ENCODE peak calls at places on chromosomes 6 and 20, in four cellular contexts. Z, O, K and P are unnamed samples.

GRCh38 chr6:106751501-106752252 is 122.3 kb downstream of the QRSL1 start:
- DNase-seq in Z (no peak), O (no peak), K (no peak), P (peak; percentile 43)

GRCh38 chr6:110341671-110342304 is 16.4 kb downstream of the METTL24 start:
- DNase-seq in Z (peak; percentile 19), O (no peak), K (peak; percentile 55), P (peak; percentile 28)

GRCh38 chr6:73505142-73505541 is 15.7 kb downstream of the EEF1A1 start:
- DNase-seq in Z (no peak), O (no peak), K (no peak), P (no peak)

GRCh38 chr6:19492631-19493030 is 344.5 kb upstream of the ID4 start:
- DNase-seq in Z (no peak), O (no peak), K (no peak), P (no peak)

GRCh38 chr6:108117427-108118358 is 43.2 kb upstream of the OSTM1 start:
- DNase-seq in Z (no peak), O (no peak), K (no peak), P (peak; percentile 18)

GRCh38 chr6:33971580-33971979 is 167.8 kb upstream of the MLN start:
- DNase-seq in Z (no peak), O (no peak), K (no peak), P (no peak)

GRCh38 chr6:2798586-2799134 is 33.5 kb downstream of the WRNIP1 start:
- DNase-seq in Z (no peak), O (no peak), K (no peak), P (no peak)

GRCh38 chr20:53032021-53033001 is 60.2 kb downstream of the TSHZ2 start:
- DNase-seq in Z (no peak), O (no peak), K (no peak), P (no peak)

GRCh38 chr20:4606046-4606445 is 115.7 kb upstream of the PRND start:
- DNase-seq in Z (no peak), O (no peak), K (no peak), P (no peak)

GRCh38 chr6:163745566-163746400 is 331.3 kb downstream of the QKI start:
- DNase-seq in Z (peak; percentile 42), O (no peak), K (peak; percentile 56), P (peak; percentile 17)

GRCh38 chr20:63177134-63177784 is 38.7 kb downstream of the YTHDF1 start:
- DNase-seq in Z (no peak), O (no peak), K (no peak), P (no peak)

GRCh38 chr20:43940518-43941225 is 26.0 kb downstream of the TOX2 start:
- DNase-seq in Z (no peak), O (no peak), K (no peak), P (no peak)

GRCh38 chr6:168007592-168008338 is 10.3 kb downstream of the KIF25 start:
- DNase-seq in Z (no peak), O (no peak), K (peak; percentile 28), P (peak; percentile 86)

DNA sequence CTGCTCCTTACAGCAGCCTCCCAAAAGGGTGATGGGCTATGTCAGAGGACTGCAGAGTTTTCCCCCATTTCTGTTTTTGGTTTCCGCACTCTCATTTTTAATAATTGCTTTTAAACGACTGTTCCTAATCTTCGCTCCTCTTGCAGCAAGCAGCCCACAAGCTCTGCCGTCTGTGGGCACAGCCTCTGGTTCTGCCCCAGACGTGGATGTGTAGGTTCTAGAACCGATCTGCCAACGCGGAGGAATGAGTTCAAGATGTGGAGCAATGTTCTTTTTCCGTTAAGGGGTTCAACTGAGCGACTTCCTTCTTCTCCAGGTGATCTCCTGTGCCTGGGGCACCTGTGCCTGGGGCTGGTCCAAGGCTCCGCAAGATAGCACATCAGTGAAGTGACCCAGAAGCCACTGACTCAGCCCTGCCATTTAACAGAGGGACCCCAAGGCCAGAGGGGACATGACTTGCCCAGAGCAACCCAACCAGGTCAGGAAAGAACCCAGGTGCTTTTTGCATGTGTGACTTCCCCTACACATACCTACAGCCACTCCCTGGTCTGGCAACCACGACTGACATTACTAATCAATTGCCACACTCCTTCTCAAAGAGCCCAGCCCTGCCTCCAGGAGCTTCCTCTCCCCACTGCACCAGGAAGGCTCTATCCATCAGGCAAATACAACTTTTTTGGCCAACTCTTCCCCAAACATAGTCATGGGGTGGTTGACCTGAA is 22.7 kb downstream of the PMEPA1 start:
- DNase-seq in Z (no peak), O (no peak), K (no peak), P (no peak)
- TF ChIP-seq KDM1A in Z (no peak), O (no peak), K (no peak), P (no peak)

GRCh38 chr6:81371929-81372328 is 380.6 kb downstream of the TENT5A start:
- DNase-seq in Z (no peak), O (no peak), K (no peak), P (no peak)

GRCh38 chr6:81362246-81362645 is 390.2 kb downstream of the TENT5A start:
- DNase-seq in Z (no peak), O (no peak), K (no peak), P (no peak)

GRCh38 chr6:81366970-81367369 is 385.5 kb downstream of the TENT5A start:
- DNase-seq in Z (no peak), O (no peak), K (no peak), P (no peak)
- TF ChIP-seq SMC3 in Z (no peak), O (no peak), K (no peak), P (no peak)

GRCh38 chr6:122770835-122771601 is 8.5 kb upstream of the FABP7 start:
- DNase-seq in Z (no peak), O (no peak), K (peak; percentile 25), P (no peak)

GRCh38 chr6:122766256-122766655 is 13.3 kb upstream of the FABP7 start:
- DNase-seq in Z (no peak), O (no peak), K (no peak), P (no peak)
- TF ChIP-seq BHLHE40 in Z (no peak), O (no peak), K (no peak), P (no peak)

GRCh38 chr6:38169221-38169674 is 349.7 kb downstream of the ZFAND3 start:
- DNase-seq in Z (no peak), O (no peak), K (no peak), P (no peak)
- TF ChIP-seq KDM1A in Z (no peak), O (no peak), K (no peak), P (no peak)

GRCh38 chr6:149122850-149123821 is 194.4 kb upstream of the TAB2 start:
- DNase-seq in Z (no peak), O (no peak), K (no peak), P (no peak)

GRCh38 chr6:149114167-149114566 is 203.3 kb upstream of the TAB2 start:
- DNase-seq in Z (no peak), O (no peak), K (no peak), P (no peak)

DNA sequence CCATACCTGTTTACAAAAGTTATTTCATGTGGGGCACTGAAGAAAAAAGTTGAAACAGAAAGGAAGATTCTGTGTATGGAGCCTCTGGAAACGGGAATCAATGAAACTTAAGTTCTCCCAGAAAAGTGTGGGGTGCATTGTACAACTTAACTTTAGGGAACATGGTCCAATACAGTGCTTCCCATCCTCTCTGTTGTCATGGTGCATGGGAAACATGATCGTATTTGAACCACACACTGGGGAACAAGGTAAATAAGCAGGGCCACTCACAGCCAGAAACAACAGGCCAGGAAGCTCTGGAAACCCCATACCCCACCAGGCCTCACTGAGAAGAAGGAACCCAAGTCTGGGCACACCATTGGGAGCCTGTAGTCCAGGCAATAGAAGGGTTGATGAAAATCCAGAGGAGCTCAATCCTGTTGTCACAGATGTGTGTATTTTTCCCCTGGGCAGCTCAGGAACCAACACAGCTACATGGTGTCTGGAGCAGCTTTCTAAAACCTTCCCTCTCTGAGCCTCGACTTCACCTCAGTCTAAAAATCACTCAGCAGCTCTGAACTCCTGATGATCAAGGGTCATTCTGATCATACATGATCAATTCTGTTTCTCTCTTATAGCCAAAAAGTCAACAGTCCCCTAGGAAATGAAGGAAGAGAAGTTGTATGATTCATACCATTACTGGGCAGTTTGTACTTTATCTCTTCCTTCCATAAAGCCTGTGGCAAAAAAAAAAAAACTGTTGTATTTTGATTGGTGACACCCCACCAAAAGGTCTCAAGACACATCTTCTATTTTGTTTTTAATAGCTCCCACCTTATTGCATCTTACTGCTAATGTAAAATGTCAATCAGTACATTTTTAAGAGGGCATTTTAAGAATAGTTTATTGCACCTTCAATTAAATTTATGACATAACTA is 198.5 kb upstream of the TAB2 start:
- DNase-seq in Z (peak; percentile 61), O (no peak), K (no peak), P (no peak)
- TF ChIP-seq SMC3 in Z (no peak), O (no peak), K (no peak), P (no peak)